ENCODE peak calls at places on chromosomes 13 and 19, in eight cellular contexts. G is anterior cingulate cortex; W is AG04449; Z is pancreas; R is COLO829; F is stimulated activated CD8-positive, alpha-beta memory T cell treated with anti-CD3 and anti-CD28 coated beads, Interleukin-15, amount 100 ng/mL, for 1 hour; P is neural crest cell; A is stimulated activated CD4-positive, alpha-beta T cell treated with anti-CD3 and anti-CD28 coated beads, Interleukin-4, amount 100 ng/mL, for 1 hour. U is an unnamed sample.
A peak's percentile ranks its signal among the peaks of the same experiment; 100 is the strongest.

GRCh38 chr13:96551540-96551939 is 442.7 kb downstream of the OXGR1 start:
- DNase-seq in G (no peak), Z (no peak), F (no peak), W (no peak), R (no peak), P (no peak), A (no peak), U (no peak)

GRCh38 chr19:48818234-48818823 is 7.5 kb upstream of the BCAT2 start:
- DNase-seq in P (no peak), G (no peak), A (no peak), Z (peak; percentile 79), F (no peak), R (no peak), W (no peak), U (no peak)

GRCh38 chr13:60572003-60572792 is 175.2 kb downstream of the TDRD3 start:
- DNase-seq in A (no peak), Z (no peak), R (no peak), P (no peak), G (no peak), W (peak; percentile 5), F (no peak), U (no peak)

GRCh38 chr13:44306401-44307192 is 67.0 kb upstream of the SERP2 start:
- DNase-seq in A (no peak), R (peak; percentile 78), G (no peak), W (no peak), F (no peak), P (peak; percentile 30), Z (no peak), U (peak; percentile 56)

GRCh38 chr13:72185756-72186155 is 318.8 kb upstream of the DACH1 start:
- DNase-seq in G (no peak), Z (no peak), R (no peak), W (no peak), A (no peak), F (no peak), P (no peak), U (no peak)

GRCh38 chr19:20276011-20276738 is 109.2 kb downstream of the ZNF486 start:
- DNase-seq in A (no peak), W (no peak), G (no peak), P (no peak), F (no peak), R (no peak), Z (no peak), U (no peak)

GRCh38 chr13:39777527-39778061 is 122.1 kb downstream of the COG6 start:
- DNase-seq in P (no peak), A (peak; percentile 28), F (no peak), Z (no peak), G (no peak), R (peak; percentile 20), W (peak; percentile 79), U (no peak)

GRCh38 chr13:80030491-80030890 is 310.4 kb downstream of the SPRY2 start:
- DNase-seq in P (no peak), G (no peak), A (no peak), F (no peak), R (no peak), W (no peak), Z (no peak), U (peak; percentile 50)

GRCh38 chr13:48232420-48233096 is 448 bp upstream of the ITM2B start:
- DNase-seq in G (no peak), F (no peak), P (no peak), A (no peak), R (no peak), W (no peak), Z (no peak), U (no peak)

GRCh38 chr13:85896516-85897450 is 97.6 kb upstream of the SLITRK6 start:
- DNase-seq in R (peak; percentile 2), G (no peak), F (no peak), Z (no peak), W (no peak), P (no peak), A (no peak), U (no peak)

GRCh38 chr19:12052571-12053169 is at the start of gene ZNF878:
- DNase-seq in A (peak; percentile 57), R (peak; percentile 53), P (peak; percentile 92), Z (peak; percentile 93), W (no peak), F (no peak), G (peak; percentile 57), U (peak; percentile 88)

GRCh38 chr13:108463365-108463764 is 166.0 kb upstream of the MYO16 start:
- DNase-seq in G (no peak), Z (no peak), A (no peak), P (no peak), W (peak; percentile 44), R (peak; percentile 90), F (no peak), U (no peak)

GRCh38 chr19:2058570-2059421 is 7.8 kb upstream of the MKNK2 start:
- DNase-seq in G (no peak), W (no peak), A (no peak), F (no peak), R (no peak), Z (peak; percentile 35), P (no peak), U (no peak)

GRCh38 chr19:51026554-51026831 is at the start of gene KLK11:
- DNase-seq in A (no peak), G (no peak), F (no peak), P (no peak), W (no peak), Z (peak; percentile 70), R (no peak), U (no peak)

GRCh38 chr19:19820774-19821315 is 705 bp downstream of the ZNF506 start:
- DNase-seq in Z (no peak), P (no peak), W (no peak), A (no peak), F (no peak), G (no peak), R (no peak), U (no peak)

GRCh38 chr13:107392205-107392604 is 823.1 kb downstream of the LIG4 start:
- DNase-seq in W (no peak), R (no peak), P (no peak), G (no peak), A (no peak), Z (no peak), F (no peak), U (no peak)

GRCh38 chr13:43878897-43879322 is 630 bp downstream of the CCDC122 start:
- DNase-seq in P (peak; percentile 38), W (no peak), A (no peak), F (peak; percentile 2), G (peak; percentile 73), R (no peak), Z (peak; percentile 67), U (peak; percentile 77)

GRCh38 chr13:20684535-20684934 is 19.0 kb upstream of the IL17D start:
- DNase-seq in R (no peak), A (no peak), P (no peak), Z (no peak), G (no peak), F (no peak), W (no peak), U (no peak)

GRCh38 chr19:49677232-49677881 is at the start of gene PRMT1:
- DNase-seq in R (no peak), A (peak; percentile 57), W (no peak), P (peak; percentile 51), G (peak; percentile 75), Z (peak; percentile 80), F (no peak), U (no peak)

GRCh38 chr19:49847731-49848696 is 2.9 kb upstream of the PTOV1 start:
- DNase-seq in Z (no peak), A (no peak), W (peak; percentile 57), P (no peak), R (peak; percentile 78), F (no peak), G (no peak), U (no peak)

GRCh38 chr13:54433511-54434206 is 1405.0 kb downstream of the OLFM4 start:
- DNase-seq in G (no peak), A (no peak), P (no peak), R (no peak), W (no peak), F (no peak), Z (peak; percentile 53), U (no peak)

GRCh38 chr13:20499986-20500385 is 25.7 kb downstream of the CRYL1 start:
- DNase-seq in G (no peak), R (no peak), Z (no peak), A (no peak), F (no peak), W (no peak), P (no peak), U (no peak)

GRCh38 chr13:27533155-27533643 is 82.8 kb upstream of the MTIF3 start:
- DNase-seq in R (peak; percentile 75), Z (peak; percentile 90), G (peak; percentile 54), P (peak; percentile 94), W (no peak), F (peak; percentile 2), A (peak; percentile 47), U (peak; percentile 78)

GRCh38 chr13:109938255-109938936 is 152.0 kb upstream of the IRS2 start:
- DNase-seq in Z (no peak), R (no peak), A (no peak), F (no peak), W (peak; percentile 24), G (no peak), P (no peak), U (no peak)

GRCh38 chr13:107124129-107124718 is 556.3 kb upstream of the ARGLU1 start:
- DNase-seq in Z (no peak), R (peak; percentile 16), P (no peak), W (no peak), A (no peak), G (no peak), F (no peak), U (peak; percentile 5)

GRCh38 chr13:41006296-41006695 is 12.8 kb downstream of the ELF1 start:
- DNase-seq in Z (no peak), W (no peak), R (no peak), G (no peak), P (no peak), F (no peak), A (no peak), U (no peak)

GRCh38 chr19:8332976-8333770 is 9.9 kb downstream of the KANK3 start:
- DNase-seq in P (no peak), G (no peak), F (no peak), W (no peak), A (no peak), Z (no peak), R (no peak), U (no peak)

GRCh38 chr19:38564981-38565685 is 52.6 kb downstream of the MAP4K1 start:
- DNase-seq in W (no peak), F (no peak), A (peak; percentile 24), P (no peak), R (no peak), G (no peak), Z (no peak), U (no peak)

GRCh38 chr13:69618393-69618792 is 489.2 kb upstream of the ATXN8OS start:
- DNase-seq in R (no peak), A (no peak), G (no peak), P (no peak), F (no peak), Z (no peak), W (no peak), U (no peak)